ENCODE peak calls at places on chromosome 12, in nine cellular contexts. B is HCT116, T is neural crest cell, J is lung, K is brain microvascular endothelial cell, Y is IMR-90, N is RWPE1, L is uterus, P is fibroblast of lung. V is an unnamed sample.

GRCh38 chr12:76863811-76864210 is 15.0 kb downstream of the CSRP2 start:
- DNase-seq in B (no peak), T (no peak), J (no peak), K (no peak), Y (peak), N (no peak), L (no peak), P (peak), V (peak)

GRCh38 chr12:69309461-69309860 is 38.7 kb upstream of the LYZ start:
- DNase-seq in B (no peak), T (no peak), J (no peak), K (peak), Y (peak), N (no peak), L (no peak), P (no peak), V (no peak)

GRCh38 chr12:32301216-32301615 is 98.1 kb upstream of the FGD4 start:
- DNase-seq in B (no peak), T (no peak), J (no peak), K (no peak), Y (peak), N (no peak), L (no peak), P (peak), V (no peak)

GRCh38 chr12:4015225-4016076 is 142.3 kb upstream of the PARP11 start:
- DNase-seq in B (no peak), T (peak), J (no peak), K (no peak), Y (no peak), N (no peak), L (no peak), P (no peak), V (no peak)

GRCh38 chr12:88325076-88325827 is 183.1 kb downstream of the TMTC3 start:
- DNase-seq in B (no peak), T (no peak), J (no peak), K (peak), Y (peak), N (peak), L (no peak), P (peak), V (peak)

GRCh38 chr12:67617619-67618018 is 30.9 kb upstream of the DYRK2 start:
- DNase-seq in B (no peak), T (no peak), J (no peak), K (no peak), Y (no peak), N (no peak), L (no peak), P (no peak), V (no peak)

GRCh38 chr12:90959538-90960139 is 4.7 kb upstream of the CCER1 start:
- DNase-seq in B (peak), T (peak), J (no peak), K (peak), Y (peak), N (peak), L (no peak), P (peak), V (peak)

GRCh38 chr12:89513544-89513943 is 11.1 kb downstream of the GALNT4 start:
- DNase-seq in B (no peak), T (no peak), J (no peak), K (no peak), Y (no peak), N (no peak), L (no peak), P (no peak), V (no peak)

GRCh38 chr12:30519535-30519934 is 176.1 kb downstream of the IPO8 start:
- DNase-seq in B (no peak), T (no peak), J (no peak), K (no peak), Y (no peak), N (no peak), L (no peak), P (no peak), V (no peak)

GRCh38 chr12:42030588-42030987 is 114.1 kb downstream of the GXYLT1 start:
- DNase-seq in B (no peak), T (no peak), J (no peak), K (no peak), Y (no peak), N (no peak), L (no peak), P (no peak), V (no peak)

GRCh38 chr12:74541074-74541473 is 3.4 kb downstream of the ATXN7L3B start:
- DNase-seq in B (no peak), T (no peak), J (no peak), K (no peak), Y (no peak), N (no peak), L (no peak), P (no peak), V (no peak)

GRCh38 chr12:105359840-105360239 is 29.3 kb downstream of the C12orf75 start:
- DNase-seq in B (no peak), T (no peak), J (no peak), K (peak), Y (peak), N (no peak), L (no peak), P (no peak), V (no peak)

GRCh38 chr12:109900752-109901580 is 892 bp downstream of the TCHP start:
- DNase-seq in B (no peak), T (no peak), J (no peak), K (no peak), Y (no peak), N (peak), L (no peak), P (peak), V (no peak)

GRCh38 chr12:131831021-131831571 is 2.9 kb downstream of the MMP17 start:
- DNase-seq in B (no peak), T (no peak), J (no peak), K (no peak), Y (no peak), N (no peak), L (no peak), P (peak), V (peak)

GRCh38 chr12:7093486-7093885 is 1.2 kb upstream of the C1R start:
- DNase-seq in B (no peak), T (no peak), J (no peak), K (no peak), Y (no peak), N (no peak), L (no peak), P (no peak), V (no peak)

GRCh38 chr12:12331896-12332295 is 18.1 kb downstream of the MANSC1 start:
- DNase-seq in B (no peak), T (no peak), J (no peak), K (no peak), Y (no peak), N (peak), L (no peak), P (no peak), V (no peak)

GRCh38 chr12:90280564-90281058 is 572.0 kb upstream of the ATP2B1 start:
- DNase-seq in B (no peak), T (no peak), J (no peak), K (peak), Y (no peak), N (no peak), L (no peak), P (no peak), V (no peak)

GRCh38 chr12:90851800-90852718 is 102.9 kb downstream of the CCER1 start:
- DNase-seq in B (no peak), T (no peak), J (no peak), K (no peak), Y (no peak), N (no peak), L (no peak), P (no peak), V (no peak)

GRCh38 chr12:2555487-2556082 is 239.2 kb upstream of the FKBP4 start:
- DNase-seq in B (no peak), T (no peak), J (no peak), K (no peak), Y (no peak), N (no peak), L (no peak), P (no peak), V (no peak)

GRCh38 chr12:111596985-111597730 is 2.0 kb downstream of the ATXN2 start:
- DNase-seq in B (peak), T (peak), J (peak), K (peak), Y (peak), N (peak), L (peak), P (peak), V (peak)

GRCh38 chr12:39764944-39765560 is 145.4 kb upstream of the ABCD2 start:
- DNase-seq in B (peak), T (no peak), J (no peak), K (peak), Y (peak), N (peak), L (no peak), P (peak), V (peak)

GRCh38 chr12:6534158-6534913 is at the start of gene GAPDH:
- DNase-seq in B (peak), T (peak), J (peak), K (peak), Y (peak), N (peak), L (peak), P (peak), V (peak)

GRCh38 chr12:1529862-1530591 is 64.4 kb downstream of the FBXL14 start:
- DNase-seq in B (no peak), T (peak), J (no peak), K (no peak), Y (no peak), N (no peak), L (no peak), P (no peak), V (no peak)

GRCh38 chr12:64221656-64222010 is 463 bp downstream of the KICS2 start:
- DNase-seq in B (peak), T (peak), J (peak), K (peak), Y (peak), N (peak), L (peak), P (peak), V (peak)

GRCh38 chr12:127552838-127553237 is 714.1 kb upstream of the TMEM132C start:
- DNase-seq in B (no peak), T (no peak), J (no peak), K (no peak), Y (no peak), N (no peak), L (no peak), P (no peak), V (no peak)

GRCh38 chr12:21677622-21678277 is 20.1 kb upstream of the LDHB start:
- DNase-seq in B (no peak), T (no peak), J (no peak), K (no peak), Y (peak), N (no peak), L (no peak), P (no peak), V (peak)

GRCh38 chr12:402127-402456 is 648 bp downstream of the CCDC77 start:
- DNase-seq in B (no peak), T (no peak), J (no peak), K (peak), Y (peak), N (no peak), L (no peak), P (peak), V (peak)

GRCh38 chr12:18221726-18222125 is 39.6 kb upstream of the PIK3C2G start:
- DNase-seq in B (no peak), T (no peak), J (no peak), K (no peak), Y (no peak), N (no peak), L (no peak), P (no peak), V (no peak)

GRCh38 chr12:18261273-18261672 is at the start of gene PIK3C2G:
- DNase-seq in B (no peak), T (no peak), J (no peak), K (no peak), Y (no peak), N (no peak), L (no peak), P (no peak), V (no peak)

GRCh38 chr12:40226652-40227051 is 1.9 kb downstream of the LRRK2 start:
- DNase-seq in B (no peak), T (no peak), J (peak), K (peak), Y (peak), N (peak), L (peak), P (peak), V (peak)

GRCh38 chr12:10363922-10364838 is 25.7 kb downstream of the KLRK1 start:
- DNase-seq in B (no peak), T (no peak), J (no peak), K (peak), Y (peak), N (peak), L (peak), P (peak), V (peak)

GRCh38 chr12:69655616-69656336 is 43.3 kb downstream of the BEST3 start:
- DNase-seq in B (no peak), T (no peak), J (no peak), K (peak), Y (peak), N (peak), L (no peak), P (peak), V (peak)

GRCh38 chr12:111777345-111778045 is 10.8 kb downstream of the ALDH2 start:
- DNase-seq in B (no peak), T (no peak), J (peak), K (no peak), Y (no peak), N (no peak), L (no peak), P (no peak), V (no peak)

GRCh38 chr12:186006-186625 is 27.8 kb downstream of the SLC6A12 start:
- DNase-seq in B (no peak), T (no peak), J (no peak), K (no peak), Y (no peak), N (no peak), L (no peak), P (no peak), V (no peak)

GRCh38 chr12:23204933-23205778 is 580.2 kb downstream of the ETNK1 start:
- DNase-seq in B (peak), T (no peak), J (no peak), K (peak), Y (peak), N (peak), L (no peak), P (peak), V (peak)

GRCh38 chr12:105793421-105793820 is 345.3 kb downstream of the NUAK1 start:
- DNase-seq in B (no peak), T (no peak), J (no peak), K (no peak), Y (no peak), N (no peak), L (no peak), P (no peak), V (no peak)

GRCh38 chr12:51850081-51850932 is 1.8 kb upstream of the FIGNL2 start:
- DNase-seq in B (no peak), T (no peak), J (no peak), K (no peak), Y (no peak), N (no peak), L (no peak), P (no peak), V (no peak)

DNA sequence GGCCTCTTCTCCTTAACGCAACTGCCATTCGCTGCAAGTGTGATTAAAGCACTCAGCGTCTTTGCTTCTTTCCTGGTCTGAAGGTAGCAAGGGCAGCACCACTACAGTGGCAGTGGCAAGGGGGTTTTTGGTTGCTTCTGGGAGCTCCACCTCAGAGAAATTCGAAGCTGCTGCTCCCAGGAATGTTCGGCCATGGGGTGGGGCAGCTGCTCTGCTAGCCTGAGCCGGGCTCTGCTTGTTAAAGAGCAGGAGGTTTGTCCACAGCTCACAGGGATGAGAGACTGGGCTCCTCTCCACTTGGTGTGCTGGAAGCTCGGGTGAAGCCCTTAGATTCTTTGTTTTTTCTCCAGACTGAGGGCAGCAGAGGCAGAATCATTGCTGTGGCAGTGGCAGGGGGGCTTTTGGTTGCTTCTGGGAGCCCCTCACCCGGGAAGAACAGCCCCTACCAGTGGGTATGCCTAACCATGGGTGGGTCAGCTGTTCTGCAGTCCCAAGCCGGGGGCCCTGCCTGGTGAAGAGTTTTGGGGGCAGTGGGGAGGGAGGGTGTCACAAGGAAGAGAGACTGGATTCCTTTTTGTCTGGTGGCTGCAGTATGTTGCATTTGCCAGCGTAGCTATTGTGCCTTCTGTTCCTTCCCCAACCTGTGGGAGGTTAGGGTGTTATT is 340.2 kb downstream of the AEBP2 start:
- DNase-seq in B (no peak), T (no peak), J (no peak), K (no peak), Y (no peak), N (no peak), L (no peak), P (no peak), V (no peak)
- TF ChIP-seq CTCF in B (no peak), T (no peak), J (no peak), K (no peak), Y (no peak), N (no peak), L (no peak), P (no peak), V (no peak)

DNA sequence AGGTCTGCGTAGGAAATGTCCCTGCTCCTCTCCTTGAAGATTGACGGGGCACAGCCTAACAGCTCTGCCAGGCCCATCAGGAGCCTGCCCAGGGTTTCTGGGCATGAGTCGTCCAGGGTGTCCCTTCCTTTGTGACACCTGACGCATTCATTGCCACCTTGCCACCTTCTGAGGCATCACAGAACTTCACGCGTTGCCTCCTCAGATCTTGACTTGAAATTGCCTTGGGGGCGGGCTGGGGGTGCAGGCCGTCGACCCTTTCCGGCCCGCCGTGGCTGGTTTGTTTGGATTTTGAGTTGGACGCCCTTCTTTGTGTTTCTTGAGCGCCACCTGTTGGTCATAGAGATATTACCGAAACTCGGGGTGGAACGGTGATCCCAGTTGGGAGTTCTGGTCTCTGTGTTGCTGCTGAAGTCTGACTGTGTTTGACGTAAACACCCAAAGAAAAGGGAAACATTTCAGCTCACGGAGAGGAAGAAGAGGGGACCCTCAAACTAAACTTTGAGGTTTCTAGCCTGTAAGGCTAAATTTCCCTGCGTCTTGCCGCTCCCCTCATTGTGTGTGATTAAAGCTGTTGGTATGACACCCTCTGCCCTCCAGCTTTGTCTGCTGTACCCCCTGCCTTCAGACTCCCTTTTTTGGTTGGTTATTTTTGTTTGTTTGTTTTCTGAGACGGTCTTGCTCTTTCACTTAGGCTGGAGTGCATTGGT is 44.6 kb downstream of the MLXIP start:
- DNase-seq in B (peak), T (peak), J (peak), K (peak), Y (peak), N (peak), L (peak), P (peak), V (peak)
- TF ChIP-seq CTCF in B (peak), T (peak), J (peak), K (peak), Y (peak), N (peak), L (peak), P (peak), V (peak)

GRCh38 chr12:121709478-121709890 is 3.1 kb upstream of the TMEM120B start:
- DNase-seq in B (peak), T (no peak), J (peak), K (peak), Y (peak), N (no peak), L (no peak), P (peak), V (peak)
- TF ChIP-seq CTCF in B (peak), T (peak), J (no peak), K (peak), Y (peak), N (no peak), L (no peak), P (no peak), V (peak)

GRCh38 chr12:128976120-128976519 is 122.8 kb downstream of the GLT1D1 start:
- DNase-seq in B (no peak), T (peak), J (peak), K (peak), Y (no peak), N (no peak), L (no peak), P (no peak), V (no peak)
- TF ChIP-seq CTCF in B (peak), T (peak), J (no peak), K (peak), Y (no peak), N (no peak), L (no peak), P (no peak), V (no peak)

DNA sequence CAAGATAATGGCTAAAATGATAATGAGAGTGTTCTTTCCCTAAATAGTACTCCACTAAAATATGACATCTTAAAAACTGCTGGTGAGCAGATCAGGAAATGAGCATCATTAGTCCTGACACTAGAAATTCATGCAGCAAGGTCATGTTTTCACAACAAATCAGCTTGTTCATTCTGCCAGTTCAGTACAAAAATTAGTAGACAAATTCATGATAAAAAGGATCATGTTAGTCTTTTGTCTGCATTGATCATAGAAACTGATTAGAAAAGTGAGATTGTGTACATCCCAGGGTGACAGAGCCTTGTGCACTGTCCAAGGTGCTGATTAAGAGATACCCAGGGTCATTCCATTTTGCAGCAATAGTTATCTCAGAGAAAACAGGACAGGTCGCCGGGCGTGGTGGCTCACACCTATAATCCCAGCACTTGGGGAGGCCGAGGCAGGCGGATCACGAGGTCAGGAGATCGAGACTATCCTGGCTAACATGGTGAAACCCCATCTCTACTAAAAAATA is 163.6 kb downstream of the RIMBP2 start:
- DNase-seq in B (no peak), T (peak), J (no peak), K (no peak), Y (no peak), N (peak), L (no peak), P (no peak), V (no peak)
- TF ChIP-seq CTCF in B (no peak), T (no peak), J (no peak), K (no peak), Y (no peak), N (no peak), L (no peak), P (no peak), V (no peak)

DNA sequence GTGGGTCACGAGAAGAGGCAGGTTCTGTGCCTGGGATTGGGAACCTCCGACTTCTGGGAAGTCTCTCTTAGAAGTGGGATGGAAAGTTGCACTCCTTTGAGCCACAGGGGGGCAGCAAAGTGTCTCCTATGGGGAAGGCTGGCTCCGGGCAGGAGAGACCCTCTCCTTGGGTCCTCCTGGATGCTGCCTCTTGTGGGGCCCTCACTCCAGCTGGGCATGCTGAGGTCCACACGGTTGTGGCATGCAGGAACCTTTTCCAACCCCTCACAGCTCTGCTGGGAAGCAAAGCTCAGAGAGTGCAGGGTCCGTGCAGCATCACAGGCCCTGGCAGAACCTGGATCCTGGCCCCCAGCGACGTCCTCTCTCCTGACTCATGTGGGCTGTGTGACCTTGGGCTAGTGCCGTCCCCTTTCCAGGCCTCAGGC is 17.4 kb downstream of the SDSL start:
- DNase-seq in B (no peak), T (peak), J (no peak), K (peak), Y (peak), N (peak), L (no peak), P (peak), V (peak)
- TF ChIP-seq CTCF in B (peak), T (peak), J (no peak), K (peak), Y (peak), N (peak), L (no peak), P (peak), V (peak)

GRCh38 chr12:121839106-121839992 is 19.3 kb downstream of the HPD start:
- DNase-seq in B (peak), T (peak), J (peak), K (peak), Y (peak), N (peak), L (peak), P (peak), V (peak)
- TF ChIP-seq CTCF in B (peak), T (peak), J (peak), K (peak), Y (peak), N (peak), L (peak), P (peak), V (peak)

GRCh38 chr12:106918746-106919145 is 37.0 kb upstream of the TMEM263 start:
- DNase-seq in B (peak), T (peak), J (no peak), K (peak), Y (peak), N (peak), L (no peak), P (peak), V (no peak)
- TF ChIP-seq CTCF in B (peak), T (peak), J (no peak), K (peak), Y (peak), N (peak), L (no peak), P (peak), V (peak)